ENCODE peak calls at places on chromosomes 2 and 18, in four cellular contexts. One of them, this sample, is unnamed.

GRCh38 chr2:102055346-102055975 is 63.7 kb downstream of the IL1R2 start:
- DNase-seq in heart right ventricle: no peak
- DNase-seq in neural progenitor cell: no peak
- DNase-seq in sigmoid colon: no peak
- DNase-seq in this sample: no peak

GRCh38 chr2:69154031-69154430 is 141.1 kb downstream of the ANTXR1 start:
- DNase-seq in neural progenitor cell: no peak
- DNase-seq in heart right ventricle: no peak
- DNase-seq in sigmoid colon: no peak
- DNase-seq in this sample: no peak

GRCh38 chr18:77111449-77112160 is 21.0 kb downstream of the MBP start:
- DNase-seq in neural progenitor cell: no peak
- DNase-seq in heart right ventricle: no peak
- DNase-seq in sigmoid colon: peak; percentile 68
- DNase-seq in this sample: no peak

GRCh38 chr2:124079045-124079444 is 54.0 kb downstream of the CNTNAP5 start:
- DNase-seq in heart right ventricle: no peak
- DNase-seq in neural progenitor cell: no peak
- DNase-seq in sigmoid colon: no peak
- DNase-seq in this sample: no peak

GRCh38 chr2:27353762-27354596 is 2.6 kb downstream of the GTF3C2 start:
- DNase-seq in sigmoid colon: no peak
- DNase-seq in neural progenitor cell: no peak
- DNase-seq in heart right ventricle: no peak
- DNase-seq in this sample: no peak

GRCh38 chr18:26721876-26722581 is 143.5 kb downstream of the AQP4 start:
- DNase-seq in sigmoid colon: no peak
- DNase-seq in heart right ventricle: no peak
- DNase-seq in neural progenitor cell: no peak
- DNase-seq in this sample: no peak

GRCh38 chr2:8537572-8538155 is 144.2 kb upstream of the ID2 start:
- DNase-seq in heart right ventricle: no peak
- DNase-seq in sigmoid colon: no peak
- DNase-seq in neural progenitor cell: no peak
- DNase-seq in this sample: no peak

GRCh38 chr2:214328941-214329340 is 81.9 kb upstream of the VWC2L start:
- DNase-seq in neural progenitor cell: peak; percentile 45
- DNase-seq in sigmoid colon: no peak
- DNase-seq in heart right ventricle: no peak
- DNase-seq in this sample: peak; percentile 4

GRCh38 chr18:62164855-62165487 is 21.9 kb downstream of the PIGN start:
- DNase-seq in sigmoid colon: no peak
- DNase-seq in heart right ventricle: no peak
- DNase-seq in neural progenitor cell: peak; percentile 13
- DNase-seq in this sample: no peak

GRCh38 chr2:148582679-148583511 is 61.7 kb upstream of the EPC2 start:
- DNase-seq in heart right ventricle: no peak
- DNase-seq in neural progenitor cell: no peak
- DNase-seq in sigmoid colon: no peak
- DNase-seq in this sample: no peak

GRCh38 chr18:76984193-76985155 is 148.1 kb downstream of the MBP start:
- DNase-seq in neural progenitor cell: no peak
- DNase-seq in heart right ventricle: no peak
- DNase-seq in sigmoid colon: no peak
- DNase-seq in this sample: no peak

GRCh38 chr2:106115250-106115649 is 78.9 kb downstream of the UXS1 start:
- DNase-seq in neural progenitor cell: no peak
- DNase-seq in heart right ventricle: no peak
- DNase-seq in sigmoid colon: no peak
- DNase-seq in this sample: no peak

GRCh38 chr2:221492606-221493005 is 79.5 kb downstream of the EPHA4 start:
- DNase-seq in sigmoid colon: no peak
- DNase-seq in neural progenitor cell: no peak
- DNase-seq in heart right ventricle: no peak
- DNase-seq in this sample: no peak

GRCh38 chr18:59783138-59783537 is 85.9 kb upstream of the CCBE1 start:
- DNase-seq in sigmoid colon: no peak
- DNase-seq in heart right ventricle: no peak
- DNase-seq in neural progenitor cell: peak; percentile 65
- DNase-seq in this sample: no peak

GRCh38 chr2:86350751-86351150 is 13.3 kb upstream of the REEP1 start:
- DNase-seq in heart right ventricle: no peak
- DNase-seq in sigmoid colon: no peak
- DNase-seq in neural progenitor cell: no peak
- DNase-seq in this sample: no peak

GRCh38 chr18:22177496-22177866 is 8.1 kb downstream of the GATA6 start:
- DNase-seq in sigmoid colon: no peak
- DNase-seq in heart right ventricle: no peak
- DNase-seq in neural progenitor cell: no peak
- DNase-seq in this sample: no peak

GRCh38 chr2:238848941-238849853 is 1.3 kb downstream of the TWIST2 start:
- DNase-seq in heart right ventricle: no peak
- DNase-seq in sigmoid colon: no peak
- DNase-seq in neural progenitor cell: peak; percentile 55
- DNase-seq in this sample: no peak

GRCh38 chr18:74994502-74995403 is 214.2 kb downstream of the PTGR3 start:
- DNase-seq in neural progenitor cell: no peak
- DNase-seq in heart right ventricle: no peak
- DNase-seq in sigmoid colon: no peak
- DNase-seq in this sample: no peak

GRCh38 chr2:2325538-2325937 is 5.5 kb downstream of the MYT1L start:
- DNase-seq in heart right ventricle: no peak
- DNase-seq in neural progenitor cell: peak; percentile 35
- DNase-seq in sigmoid colon: no peak
- DNase-seq in this sample: no peak

GRCh38 chr2:169696381-169696780 is 2.1 kb downstream of the PHOSPHO2 start:
- DNase-seq in neural progenitor cell: no peak
- DNase-seq in sigmoid colon: no peak
- DNase-seq in heart right ventricle: no peak
- DNase-seq in this sample: no peak

GRCh38 chr2:165401285-165401852 is 68.1 kb upstream of the CSRNP3 start:
- DNase-seq in sigmoid colon: no peak
- DNase-seq in heart right ventricle: peak; percentile 34
- DNase-seq in neural progenitor cell: peak; percentile 80
- DNase-seq in this sample: no peak

GRCh38 chr2:53200072-53200471 is 567.5 kb upstream of the CHAC2 start:
- DNase-seq in neural progenitor cell: no peak
- DNase-seq in heart right ventricle: no peak
- DNase-seq in sigmoid colon: no peak
- DNase-seq in this sample: no peak

GRCh38 chr2:9228088-9228751 is 21.6 kb downstream of the ASAP2 start:
- DNase-seq in heart right ventricle: no peak
- DNase-seq in neural progenitor cell: no peak
- DNase-seq in sigmoid colon: no peak
- DNase-seq in this sample: no peak

GRCh38 chr18:35729971-35730668 is 148.6 kb downstream of the GALNT1 start:
- DNase-seq in sigmoid colon: no peak
- DNase-seq in heart right ventricle: no peak
- DNase-seq in neural progenitor cell: no peak
- DNase-seq in this sample: no peak

GRCh38 chr2:1033058-1033457 is 82.4 kb downstream of the SNTG2 start:
- DNase-seq in sigmoid colon: no peak
- DNase-seq in neural progenitor cell: no peak
- DNase-seq in heart right ventricle: no peak
- DNase-seq in this sample: no peak

GRCh38 chr2:124325667-124326425 is 300.8 kb downstream of the CNTNAP5 start:
- DNase-seq in neural progenitor cell: no peak
- DNase-seq in sigmoid colon: no peak
- DNase-seq in heart right ventricle: no peak
- DNase-seq in this sample: no peak

GRCh38 chr2:127564429-127565260 is 29.2 kb downstream of the MYO7B start:
- DNase-seq in neural progenitor cell: no peak
- DNase-seq in heart right ventricle: no peak
- DNase-seq in sigmoid colon: peak; percentile 33
- DNase-seq in this sample: no peak

GRCh38 chr2:236167297-236168109 is 683 bp downstream of the GBX2 start:
- DNase-seq in sigmoid colon: no peak
- DNase-seq in neural progenitor cell: peak; percentile 86
- DNase-seq in heart right ventricle: no peak
- DNase-seq in this sample: no peak

GRCh38 chr18:70181015-70181414 is 24.5 kb downstream of the RTTN start:
- DNase-seq in sigmoid colon: no peak
- DNase-seq in heart right ventricle: no peak
- DNase-seq in neural progenitor cell: no peak
- DNase-seq in this sample: no peak

GRCh38 chr2:2796207-2796606 is 465.1 kb upstream of the MYT1L start:
- DNase-seq in neural progenitor cell: no peak
- DNase-seq in heart right ventricle: no peak
- DNase-seq in sigmoid colon: no peak
- DNase-seq in this sample: no peak

GRCh38 chr2:32278476-32278853 is 761 bp downstream of the YIPF4 start:
- DNase-seq in sigmoid colon: no peak
- DNase-seq in heart right ventricle: no peak
- DNase-seq in neural progenitor cell: no peak
- DNase-seq in this sample: no peak

GRCh38 chr18:73283788-73284187 is 416.0 kb upstream of the NETO1 start:
- DNase-seq in heart right ventricle: no peak
- DNase-seq in neural progenitor cell: no peak
- DNase-seq in sigmoid colon: no peak
- DNase-seq in this sample: no peak

GRCh38 chr2:212940816-212941215 is 210.6 kb downstream of the IKZF2 start:
- DNase-seq in sigmoid colon: no peak
- DNase-seq in heart right ventricle: peak; percentile 38
- DNase-seq in neural progenitor cell: peak; percentile 83
- DNase-seq in this sample: no peak

GRCh38 chr2:186570587-186570986 is 19.3 kb upstream of the ITGAV start:
- DNase-seq in sigmoid colon: no peak
- DNase-seq in neural progenitor cell: peak; percentile 4
- DNase-seq in heart right ventricle: no peak
- DNase-seq in this sample: no peak

GRCh38 chr2:24985406-24985805 is 13.7 kb upstream of the DNAJC27 start:
- DNase-seq in heart right ventricle: no peak
- DNase-seq in sigmoid colon: no peak
- DNase-seq in neural progenitor cell: no peak
- DNase-seq in this sample: no peak
- H3K27ac ChIP-seq in heart right ventricle: peak overlapping the region; percentile 58
- H3K27ac ChIP-seq in sigmoid colon: peak overlapping the region; percentile 18
- H3K27ac ChIP-seq in neural progenitor cell: no peak overlapping the region
- H3K27ac ChIP-seq in this sample: peak overlapping the region; percentile 75

GRCh38 chr2:30184035-30184434 is 37.2 kb downstream of the YPEL5 start:
- DNase-seq in sigmoid colon: peak; percentile 18
- DNase-seq in neural progenitor cell: no peak
- DNase-seq in heart right ventricle: no peak
- DNase-seq in this sample: no peak
- H3K27me3 ChIP-seq in sigmoid colon: no peaks in the 10 kb centered on the region
- H3K27me3 ChIP-seq in neural progenitor cell: no peaks in the 10 kb centered on the region
- H3K27me3 ChIP-seq in heart right ventricle: no peaks in the 10 kb centered on the region
- H3K27me3 ChIP-seq in this sample: no peaks in the 10 kb centered on the region

DNA sequence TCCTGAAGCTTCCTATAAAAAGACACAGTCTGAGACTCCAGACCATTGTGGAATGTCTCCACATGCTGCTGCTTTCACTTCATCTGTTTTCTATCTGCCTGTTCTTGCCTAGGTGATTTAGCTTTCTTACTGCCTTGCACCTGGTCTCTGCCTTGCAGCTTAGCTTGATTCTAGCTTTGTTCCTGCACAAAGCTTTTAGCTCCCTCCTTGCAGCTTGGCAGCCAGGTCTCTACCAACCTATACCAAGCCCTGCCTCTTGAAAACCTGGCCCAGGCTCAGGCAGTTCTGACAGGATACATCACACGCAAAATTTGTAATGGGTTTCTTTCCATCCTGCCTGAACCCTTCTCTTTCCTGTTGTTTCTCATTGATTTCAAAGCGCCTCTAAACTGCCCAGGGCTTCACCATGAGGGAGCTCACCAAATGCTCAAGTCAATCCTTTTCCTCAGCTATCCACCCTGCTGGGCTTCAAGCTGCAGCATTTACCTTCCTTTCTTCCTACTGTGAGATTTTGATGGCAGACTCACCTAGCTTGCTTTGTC is 941.3 kb upstream of the NXPH2 start:
- DNase-seq in heart right ventricle: no peak
- DNase-seq in sigmoid colon: no peak
- DNase-seq in neural progenitor cell: peak; percentile 38
- DNase-seq in this sample: no peak
- H3K27ac ChIP-seq in heart right ventricle: no peak overlapping the region
- H3K27ac ChIP-seq in sigmoid colon: no peak overlapping the region
- H3K27ac ChIP-seq in neural progenitor cell: no peak overlapping the region
- H3K27ac ChIP-seq in this sample: peak overlapping the region; percentile 9

DNA sequence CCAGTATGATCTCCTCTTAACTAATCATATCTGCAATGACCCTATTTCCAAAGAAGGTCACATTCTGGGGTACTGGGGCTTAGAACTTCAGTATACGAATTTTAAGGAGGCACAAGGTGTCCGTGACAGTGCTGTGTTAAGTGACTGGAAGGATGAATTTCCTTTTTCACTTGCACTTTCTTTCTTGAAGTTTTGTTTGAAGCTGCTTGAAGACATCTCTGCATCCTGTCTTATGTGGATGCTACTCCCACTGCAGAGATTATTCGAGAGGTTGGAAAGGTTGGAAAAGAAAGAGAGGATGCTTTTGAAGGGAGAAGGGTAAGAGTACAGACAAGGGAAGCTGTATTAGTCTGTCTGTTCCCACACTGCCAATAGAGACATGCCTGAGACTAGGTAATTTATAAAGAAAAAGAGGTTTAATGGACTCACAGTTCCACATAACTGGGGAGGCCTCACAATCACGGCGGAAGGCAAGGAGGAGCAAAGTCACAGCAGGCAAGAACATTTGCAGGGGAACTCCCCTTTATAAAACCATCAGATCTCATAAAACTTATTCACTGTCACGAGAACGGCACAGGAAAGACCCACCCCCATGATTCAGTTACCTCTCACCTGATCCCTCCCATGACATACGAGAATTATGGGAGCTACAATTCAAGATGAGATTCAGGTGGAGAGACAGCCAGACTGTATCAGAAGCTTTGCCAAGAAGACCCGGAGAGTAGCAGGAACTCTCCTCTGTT is 3.6 kb upstream of the RNF144A start:
- DNase-seq in neural progenitor cell: no peak
- DNase-seq in heart right ventricle: no peak
- DNase-seq in sigmoid colon: no peak
- DNase-seq in this sample: no peak
- H3K27me3 ChIP-seq in neural progenitor cell: peaks cover 43% of the 10 kb centered on the region
- H3K27me3 ChIP-seq in heart right ventricle: no peaks in the 10 kb centered on the region
- H3K27me3 ChIP-seq in sigmoid colon: no peaks in the 10 kb centered on the region
- H3K27me3 ChIP-seq in this sample: no peaks in the 10 kb centered on the region

This sample was measured in dorsolateral prefrontal cortex.